ENCODE peak calls at places on chromosome 13, in six cellular contexts. X, B, V, Z, E and Q are unnamed samples.

GRCh38 chr13:99572131-99572530 is 70.9 kb downstream of the TM9SF2 start:
- DNase-seq in E (no peak), B (peak), V (peak), Z (no peak), X (no peak), Q (no peak)

GRCh38 chr13:39415003-39415402 is 188.0 kb downstream of the LHFPL6 start:
- DNase-seq in V (no peak), E (no peak), Z (no peak), X (no peak), B (no peak), Q (no peak)

GRCh38 chr13:84571264-84571663 is 689.0 kb upstream of the SLITRK1 start:
- DNase-seq in V (no peak), X (no peak), Z (no peak), B (peak), E (no peak), Q (no peak)

GRCh38 chr13:92806215-92806614 is 420.4 kb upstream of the GPC6 start:
- DNase-seq in X (no peak), B (no peak), V (no peak), Z (no peak), E (peak), Q (no peak)

GRCh38 chr13:79874396-79875360 is 393.7 kb downstream of the NDFIP2 start:
- DNase-seq in B (peak), V (no peak), Z (no peak), E (no peak), X (no peak), Q (no peak)

GRCh38 chr13:106468207-106468606 is 67.3 kb downstream of the EFNB2 start:
- DNase-seq in V (no peak), E (no peak), B (no peak), X (no peak), Z (no peak), Q (no peak)

GRCh38 chr13:68190826-68191225 is 960.7 kb upstream of the PCDH9 start:
- DNase-seq in Z (no peak), V (no peak), B (no peak), X (no peak), E (no peak), Q (no peak)

GRCh38 chr13:29402168-29402621 is 193.3 kb downstream of the SLC7A1 start:
- DNase-seq in Z (no peak), X (no peak), E (no peak), B (peak), V (no peak), Q (no peak)

GRCh38 chr13:69948016-69948415 is 159.6 kb upstream of the ATXN8OS start:
- DNase-seq in E (peak), V (no peak), X (no peak), Z (no peak), B (no peak), Q (peak)

GRCh38 chr13:29301027-29301426 is 294.5 kb downstream of the SLC7A1 start:
- DNase-seq in X (no peak), V (no peak), E (no peak), B (no peak), Z (no peak), Q (no peak)

GRCh38 chr13:113187263-113187669 is 21.2 kb downstream of the PCID2 start:
- DNase-seq in Z (no peak), X (no peak), V (peak), B (peak), E (no peak), Q (no peak)

GRCh38 chr13:85261757-85262346 is 537.4 kb downstream of the SLITRK6 start:
- DNase-seq in E (no peak), V (no peak), X (no peak), Z (no peak), B (peak), Q (no peak)

GRCh38 chr13:113816248-113816924 is 47.5 kb downstream of the GAS6 start:
- DNase-seq in E (no peak), B (peak), Z (no peak), V (no peak), X (no peak), Q (no peak)

GRCh38 chr13:40351537-40352384 is 314.7 kb downstream of the FOXO1 start:
- DNase-seq in X (no peak), B (no peak), E (no peak), V (no peak), Z (no peak), Q (no peak)

GRCh38 chr13:111483621-111483987 is 163.2 kb downstream of the TEX29 start:
- DNase-seq in Z (no peak), E (no peak), B (no peak), V (no peak), X (no peak), Q (no peak)

GRCh38 chr13:83515267-83515666 is 367.0 kb downstream of the SLITRK1 start:
- DNase-seq in X (no peak), B (peak), V (peak), Z (no peak), E (no peak), Q (no peak)

GRCh38 chr13:26679945-26680516 is 80.6 kb downstream of the GPR12 start:
- DNase-seq in B (peak), X (peak), E (no peak), V (no peak), Z (no peak), Q (no peak)

GRCh38 chr13:48976677-48977625 is 1.2 kb downstream of the FNDC3A start:
- DNase-seq in E (peak), B (no peak), X (no peak), Z (no peak), V (no peak), Q (no peak)

GRCh38 chr13:40777166-40777956 is 6.4 kb upstream of the MRPS31 start:
- DNase-seq in V (no peak), X (peak), Z (no peak), E (peak), B (peak), Q (peak)

DNA sequence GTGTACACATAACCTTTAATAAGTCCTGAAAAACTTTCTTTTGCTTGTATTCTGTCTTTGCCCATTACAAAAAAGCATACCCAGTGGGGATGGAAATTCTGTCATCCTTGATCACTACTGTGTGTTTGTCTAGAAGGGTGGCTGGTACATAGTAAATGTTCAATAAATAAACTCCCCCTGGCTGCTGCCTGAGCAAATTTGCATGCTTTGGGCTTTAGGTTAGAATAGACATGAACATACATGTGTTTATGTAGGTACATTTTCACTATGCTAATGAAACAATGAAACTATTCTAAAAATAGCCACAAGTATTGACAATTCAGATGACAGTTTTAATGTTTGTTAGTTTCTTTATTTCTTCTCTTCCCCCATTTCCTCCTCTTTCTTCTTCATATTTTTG is 36.1 kb downstream of the TNFSF13B start:
- DNase-seq in X (no peak), V (no peak), E (no peak), Z (no peak), B (no peak), Q (no peak)
- TF ChIP-seq CTCF in X (no peak), V (no peak), E (no peak), Z (no peak), B (no peak), Q (no peak)

GRCh38 chr13:23710366-23710765 is 140.2 kb downstream of the TNFRSF19 start:
- DNase-seq in E (no peak), X (no peak), V (no peak), Z (no peak), B (peak), Q (no peak)

GRCh38 chr13:23707674-23708073 is 137.5 kb downstream of the TNFRSF19 start:
- DNase-seq in V (no peak), Z (no peak), E (peak), B (peak), X (no peak), Q (no peak)

GRCh38 chr13:23705578-23705977 is 135.4 kb downstream of the TNFRSF19 start:
- DNase-seq in B (peak), E (no peak), X (no peak), Z (no peak), V (no peak), Q (no peak)

GRCh38 chr13:23711355-23711754 is 141.1 kb downstream of the TNFRSF19 start:
- DNase-seq in E (peak), V (no peak), B (no peak), Z (no peak), X (no peak), Q (no peak)

GRCh38 chr13:23709521-23709920 is 139.3 kb downstream of the TNFRSF19 start:
- DNase-seq in Z (no peak), E (no peak), X (no peak), V (no peak), B (peak), Q (no peak)
- TF ChIP-seq CTCF in Z (no peak), E (peak), X (no peak), V (peak), B (peak), Q (peak)

GRCh38 chr13:44566601-44567000 is 9.5 kb downstream of the TSC22D1 start:
- DNase-seq in X (no peak), B (no peak), E (no peak), Z (no peak), V (no peak), Q (no peak)

GRCh38 chr13:44561352-44561751 is 14.8 kb downstream of the TSC22D1 start:
- DNase-seq in X (no peak), B (no peak), E (no peak), V (no peak), Z (no peak), Q (no peak)

DNA sequence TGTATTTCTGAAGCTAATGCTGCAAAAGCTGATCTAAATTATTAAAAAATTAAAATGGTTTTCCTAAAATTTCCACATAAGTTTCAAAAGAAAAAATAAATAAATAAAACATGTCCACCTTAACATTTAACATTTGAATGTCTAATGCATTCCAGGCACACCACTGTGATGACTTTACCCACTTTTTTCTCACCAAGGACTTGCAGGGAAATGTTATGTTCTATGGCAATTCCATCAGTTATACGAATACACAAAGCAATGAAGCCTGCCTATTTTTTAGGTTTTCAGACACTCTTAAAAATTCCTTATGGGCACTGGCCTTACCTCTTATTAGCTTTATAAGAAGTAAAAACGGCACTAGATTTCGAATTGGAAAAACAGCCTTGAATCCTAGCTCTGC is 10.2 kb downstream of the TSC22D1 start:
- DNase-seq in E (no peak), B (peak), X (no peak), V (no peak), Z (no peak), Q (no peak)
- TF ChIP-seq CTCF in E (no peak), B (no peak), X (no peak), V (no peak), Z (no peak), Q (no peak)

GRCh38 chr13:78317030-78317429 is 286.3 kb downstream of the POU4F1 start:
- DNase-seq in E (peak), V (no peak), Z (no peak), X (no peak), B (no peak), Q (no peak)
- TF ChIP-seq CTCF in E (peak), V (no peak), Z (no peak), X (peak), B (no peak), Q (peak)